ENCODE peak calls at places on chromosomes 12 and 14, in nine cellular contexts. H, G, E, X, P, S, L, I and T are unnamed samples.

GRCh38 chr12:49767333-49767732 is 26.0 kb downstream of the TMBIM6 start:
- DNase-seq in S (no peak), L (no peak), G (no peak), X (no peak), E (no peak), P (no peak), I (no peak), H (no peak), T (no peak)

GRCh38 chr12:72236071-72236705 is 36.0 kb upstream of the TRHDE start:
- DNase-seq in P (no peak), I (no peak), G (no peak), E (no peak), S (no peak), L (no peak), H (no peak), X (no peak), T (no peak)

GRCh38 chr12:45601390-45601789 is 128.1 kb upstream of the ARID2 start:
- DNase-seq in E (no peak), I (no peak), P (no peak), S (no peak), X (no peak), H (no peak), G (no peak), L (no peak), T (no peak)

GRCh38 chr14:95698287-95698686 is 12.1 kb downstream of the TCL1B start:
- DNase-seq in I (no peak), P (no peak), X (no peak), S (no peak), G (no peak), E (no peak), L (no peak), H (no peak), T (no peak)

GRCh38 chr12:130713581-130713991 is 2.5 kb downstream of the RIMBP2 start:
- DNase-seq in H (no peak), G (no peak), S (no peak), P (no peak), E (no peak), X (no peak), I (no peak), L (no peak), T (no peak)

GRCh38 chr12:79710707-79711483 is 20.1 kb upstream of the PAWR start:
- DNase-seq in E (no peak), L (no peak), X (no peak), H (no peak), P (no peak), I (no peak), S (no peak), G (peak; percentile 77), T (no peak)

GRCh38 chr12:2306012-2306411 is 253.2 kb downstream of the CACNA1C start:
- DNase-seq in H (peak; percentile 68), L (no peak), X (no peak), I (no peak), G (no peak), E (no peak), P (no peak), S (no peak), T (no peak)

GRCh38 chr14:22847661-22848341 is 11.4 kb downstream of the MMP14 start:
- DNase-seq in I (no peak), X (no peak), E (peak; percentile 53), H (peak; percentile 39), G (no peak), L (no peak), P (no peak), S (peak; percentile 77), T (no peak)

GRCh38 chr12:1611775-1612174 is 17.3 kb upstream of the WNT5B start:
- DNase-seq in E (no peak), S (no peak), H (no peak), L (no peak), P (no peak), X (no peak), I (no peak), G (no peak), T (no peak)

GRCh38 chr14:88212691-88213090 is 110.4 kb downstream of the KCNK10 start:
- DNase-seq in L (no peak), E (no peak), G (no peak), S (no peak), P (no peak), I (no peak), H (no peak), X (no peak), T (no peak)

DNA sequence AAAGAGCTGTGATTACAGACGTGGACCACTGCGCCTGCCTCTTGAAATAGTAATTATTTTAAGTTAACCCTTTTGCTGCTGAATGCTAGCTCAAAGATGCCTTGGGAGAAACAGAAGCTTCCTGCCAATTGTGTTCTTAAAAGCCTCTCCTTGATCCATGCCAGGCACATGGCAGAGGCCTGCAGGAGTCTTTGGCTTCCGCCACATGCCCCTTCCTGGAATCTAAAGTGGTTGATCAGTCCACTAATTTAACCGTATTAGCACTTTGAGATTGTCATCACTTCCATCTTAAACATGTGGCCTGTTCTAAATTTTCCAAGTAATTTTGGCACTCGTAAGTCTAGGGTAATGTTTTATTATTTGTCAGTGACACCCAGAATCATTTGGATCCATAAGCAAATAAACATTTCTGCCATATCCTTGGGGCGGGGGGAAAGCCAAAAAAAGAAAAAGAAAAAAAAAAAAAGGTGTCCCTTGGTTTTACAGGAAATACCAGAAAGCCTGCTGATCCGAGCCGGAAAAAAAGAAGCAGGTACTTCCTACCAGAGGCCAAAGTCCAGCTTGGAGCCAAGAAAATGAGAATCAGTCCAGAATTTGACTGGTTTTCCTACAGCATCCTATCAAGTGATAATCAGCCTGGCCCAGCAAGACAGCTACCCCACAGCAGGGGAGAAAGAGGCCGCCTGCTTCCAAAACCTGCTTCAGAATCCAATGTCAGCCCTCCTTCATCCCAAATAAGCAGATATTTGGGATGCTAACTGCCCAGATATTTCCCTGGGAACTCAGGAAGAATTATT is 104.8 kb downstream of the KCNK10 start:
- DNase-seq in X (no peak), I (no peak), E (no peak), L (no peak), P (no peak), G (no peak), S (no peak), H (no peak), T (no peak)
- H3K4me3 ChIP-seq in X (no peak overlapping the region), I (no peak overlapping the region), E (no peak overlapping the region), L (no peak overlapping the region), P (no peak overlapping the region), G (no peak overlapping the region), S (no peak overlapping the region), H (no peak overlapping the region), T (no peak overlapping the region)

DNA sequence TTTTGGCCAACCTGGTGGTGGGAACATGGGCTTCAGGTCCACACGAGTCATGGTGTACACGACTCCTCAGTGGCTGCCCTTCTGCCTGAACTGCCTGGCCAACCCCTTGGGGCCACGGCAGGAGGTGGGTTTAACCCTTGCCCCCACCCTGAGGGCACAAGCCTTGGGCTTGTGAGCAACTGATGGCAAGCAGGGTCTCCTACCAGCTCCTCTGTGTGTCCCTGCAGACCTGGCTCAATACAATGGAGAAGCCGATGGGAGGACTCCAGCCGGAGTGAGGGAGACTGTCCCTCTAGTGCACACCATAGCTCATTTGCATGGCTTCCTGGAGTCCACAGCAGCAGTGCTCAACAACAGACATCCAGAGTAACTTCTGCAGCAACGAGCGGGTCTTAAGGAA is 28.0 kb downstream of the JAG2 start:
- DNase-seq in H (no peak), I (no peak), X (no peak), S (peak; percentile 33), L (no peak), P (no peak), E (no peak), G (peak; percentile 28), T (no peak)
- H3K27ac ChIP-seq in H (no peak overlapping the region), I (no peak overlapping the region), X (no peak overlapping the region), S (no peak overlapping the region), L (no peak overlapping the region), P (no peak overlapping the region), E (no peak overlapping the region), G (no peak overlapping the region), T (no peak overlapping the region)

DNA sequence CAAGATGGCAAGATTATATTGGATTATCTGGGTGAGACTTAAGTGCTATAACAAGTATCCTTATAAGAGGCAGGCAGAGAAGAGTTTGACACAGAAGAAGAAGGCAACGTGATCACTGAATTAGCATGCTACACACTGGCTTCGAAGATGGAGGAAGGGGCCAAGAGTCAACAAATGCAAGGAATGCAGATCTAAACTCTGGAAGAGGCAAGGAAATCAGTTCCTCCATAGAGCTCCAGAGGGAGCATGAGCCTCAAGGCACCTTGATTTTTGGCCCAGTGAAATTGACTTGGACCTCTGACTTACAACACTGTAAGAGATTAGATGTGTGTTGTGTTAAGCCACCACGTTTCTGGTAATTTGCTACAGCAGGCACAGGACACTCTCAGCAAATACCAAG is 536.4 kb upstream of the SEL1L start:
- DNase-seq in H (no peak), G (no peak), L (no peak), S (no peak), X (no peak), E (no peak), P (no peak), I (no peak), T (no peak)
- H3K9me3 ChIP-seq in H (no peaks in the 10 kb centered on the region), G (no peaks in the 10 kb centered on the region), L (no peaks in the 10 kb centered on the region), S (no peaks in the 10 kb centered on the region), X (no peaks in the 10 kb centered on the region), E (no peaks in the 10 kb centered on the region), P (no peaks in the 10 kb centered on the region), I (no peaks in the 10 kb centered on the region), T (no peaks in the 10 kb centered on the region)

GRCh38 chr12:115918763-115919162 is 358.7 kb downstream of the MED13L start:
- DNase-seq in I (no peak), X (no peak), E (no peak), L (no peak), P (no peak), S (no peak), H (no peak), G (no peak), T (no peak)

GRCh38 chr12:115912440-115912839 is 365.1 kb downstream of the MED13L start:
- DNase-seq in H (no peak), S (no peak), G (no peak), P (no peak), L (no peak), X (no peak), I (no peak), E (no peak), T (no peak)

GRCh38 chr12:115914122-115914521 is 363.4 kb downstream of the MED13L start:
- DNase-seq in L (no peak), I (no peak), P (no peak), H (no peak), S (no peak), G (no peak), E (no peak), X (no peak), T (no peak)

GRCh38 chr12:115920395-115921183 is 356.9 kb downstream of the MED13L start:
- DNase-seq in I (no peak), X (no peak), G (no peak), S (no peak), L (no peak), E (no peak), H (no peak), P (no peak), T (no peak)

DNA sequence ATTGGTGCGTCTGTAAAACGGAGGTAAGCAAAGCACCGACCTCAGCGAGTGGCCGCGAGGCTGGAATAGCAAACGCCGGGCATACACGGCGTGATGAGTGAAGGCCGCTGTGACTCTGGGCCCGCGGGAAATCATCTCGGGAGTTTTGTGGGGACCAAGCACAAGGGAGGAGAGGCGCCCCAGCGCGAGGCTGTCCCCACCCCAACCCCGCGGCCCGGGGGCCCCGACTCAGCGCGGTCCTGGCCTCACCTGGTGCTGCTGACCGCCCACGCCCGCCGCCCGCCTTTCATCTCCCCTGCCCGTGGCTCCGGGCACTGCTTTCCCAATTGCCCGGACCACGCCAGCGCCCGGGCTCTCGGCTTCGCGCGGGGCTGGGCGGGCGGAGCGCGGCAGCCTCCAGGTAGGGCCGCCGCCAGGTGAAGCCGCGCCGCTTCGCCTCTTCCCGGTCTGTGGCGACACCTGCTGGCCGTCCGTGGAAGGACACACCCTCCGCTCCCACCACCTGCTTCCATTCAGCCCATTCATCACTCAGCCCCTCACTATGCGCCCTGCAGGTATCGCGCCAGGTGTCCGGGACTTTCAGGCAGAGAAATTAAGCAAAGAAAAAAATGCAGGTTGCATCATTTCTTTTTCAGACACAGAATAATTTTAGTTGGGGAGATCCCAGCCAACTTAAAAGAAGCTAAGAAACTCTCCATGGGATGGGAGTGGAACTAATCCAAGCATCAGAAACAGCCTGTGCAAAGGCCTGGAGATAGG is 360.4 kb downstream of the MED13L start:
- DNase-seq in E (peak; percentile 87), X (peak; percentile 37), L (peak; percentile 61), P (peak; percentile 78), I (peak; percentile 81), S (peak; percentile 89), H (peak; percentile 77), G (peak; percentile 94), T (peak; percentile 71)
- H3K4me3 ChIP-seq in E (peak overlapping the region; percentile 18), X (no peak overlapping the region), L (peak overlapping the region; percentile 30), P (no peak overlapping the region), I (peak overlapping the region; percentile 19), S (no peak overlapping the region), H (peak overlapping the region; percentile 44), G (no peak overlapping the region), T (peak overlapping the region; percentile 36)